ENCODE peak calls at places on chromosome 5, in eight cellular contexts. O is mammary epithelial cell, A is spleen, W is neural progenitor cell, V is Peyer's patch, H is tibial artery, P is Caco-2, F is esophagus squamous epithelium. B is an unnamed sample.

GRCh38 chr5:68891718-68892117 is 202.1 kb upstream of the SLC30A5 start:
- DNase-seq in O (no peak), A (no peak), W (no peak), V (no peak), H (no peak), P (no peak), F (no peak), B (no peak)

GRCh38 chr5:18792145-18792544 is 1157.9 kb downstream of the TAF11L14 start:
- DNase-seq in O (peak; percentile 99), A (no peak), W (no peak), V (no peak), H (no peak), P (no peak), F (no peak), B (peak; percentile 99)

GRCh38 chr5:133698259-133698554 is 85.9 kb upstream of the FSTL4 start:
- DNase-seq in O (no peak), A (peak; percentile 46), W (no peak), V (no peak), H (peak; percentile 28), P (no peak), F (no peak), B (no peak)

GRCh38 chr5:16066810-16067209 is 112.8 kb downstream of the MARCHF11 start:
- DNase-seq in O (no peak), A (no peak), W (no peak), V (no peak), H (no peak), P (no peak), F (no peak), B (no peak)

GRCh38 chr5:162607879-162608278 is 540.3 kb downstream of the GABRG2 start:
- DNase-seq in O (no peak), A (no peak), W (no peak), V (no peak), H (no peak), P (no peak), F (no peak), B (no peak)

GRCh38 chr5:112681481-112681908 is 56.2 kb upstream of the APC start:
- DNase-seq in O (no peak), A (no peak), W (no peak), V (no peak), H (no peak), P (no peak), F (no peak), B (no peak)

GRCh38 chr5:65041296-65042158 is 272.8 kb downstream of the CWC27 start:
- DNase-seq in O (no peak), A (no peak), W (no peak), V (no peak), H (no peak), P (no peak), F (no peak), B (no peak)

GRCh38 chr5:151222769-151223446 is 984 bp downstream of the CCDC69 start:
- DNase-seq in O (no peak), A (peak; percentile 92), W (no peak), V (peak; percentile 88), H (peak; percentile 80), P (no peak), F (no peak), B (peak; percentile 13)

GRCh38 chr5:32314658-32315057 is 1.9 kb upstream of the MTMR12 start:
- DNase-seq in O (no peak), A (no peak), W (no peak), V (no peak), H (no peak), P (no peak), F (no peak), B (no peak)

GRCh38 chr5:18799482-18800128 is 1165.3 kb downstream of the TAF11L14 start:
- DNase-seq in O (no peak), A (no peak), W (no peak), V (no peak), H (no peak), P (no peak), F (no peak), B (no peak)

GRCh38 chr5:116402235-116402634 is 172.4 kb downstream of the SEMA6A start:
- DNase-seq in O (no peak), A (no peak), W (no peak), V (no peak), H (no peak), P (no peak), F (no peak), B (no peak)

GRCh38 chr5:29697786-29698414 is 1495.6 kb upstream of the CDH6 start:
- DNase-seq in O (no peak), A (no peak), W (peak; percentile 58), V (no peak), H (no peak), P (peak; percentile 33), F (no peak), B (peak; percentile 2)

GRCh38 chr5:171142617-171143016 is 166.4 kb upstream of the TLX3 start:
- DNase-seq in O (no peak), A (no peak), W (no peak), V (no peak), H (no peak), P (no peak), F (no peak), B (no peak)

GRCh38 chr5:4198461-4198860 is 602.8 kb downstream of the IRX1 start:
- DNase-seq in O (no peak), A (no peak), W (no peak), V (no peak), H (no peak), P (no peak), F (no peak), B (no peak)

GRCh38 chr5:172740483-172741205 is 30.4 kb downstream of the DUSP1 start:
- DNase-seq in O (peak; percentile 92), A (no peak), W (no peak), V (no peak), H (peak; percentile 96), P (no peak), F (no peak), B (peak; percentile 90)

GRCh38 chr5:137834498-137834897 is 33.2 kb upstream of the MYOT start:
- DNase-seq in O (no peak), A (no peak), W (no peak), V (no peak), H (no peak), P (no peak), F (no peak), B (no peak)

GRCh38 chr5:129003232-129003631 is 37.9 kb downstream of the SLC27A6 start:
- DNase-seq in O (peak; percentile 1), A (no peak), W (peak; percentile 23), V (no peak), H (no peak), P (peak; percentile 18), F (no peak), B (peak; percentile 58)

GRCh38 chr5:179270581-179271300 is 74.5 kb downstream of the ADAMTS2 start:
- DNase-seq in O (no peak), A (peak; percentile 68), W (no peak), V (peak; percentile 33), H (peak; percentile 79), P (no peak), F (no peak), B (no peak)

DNA sequence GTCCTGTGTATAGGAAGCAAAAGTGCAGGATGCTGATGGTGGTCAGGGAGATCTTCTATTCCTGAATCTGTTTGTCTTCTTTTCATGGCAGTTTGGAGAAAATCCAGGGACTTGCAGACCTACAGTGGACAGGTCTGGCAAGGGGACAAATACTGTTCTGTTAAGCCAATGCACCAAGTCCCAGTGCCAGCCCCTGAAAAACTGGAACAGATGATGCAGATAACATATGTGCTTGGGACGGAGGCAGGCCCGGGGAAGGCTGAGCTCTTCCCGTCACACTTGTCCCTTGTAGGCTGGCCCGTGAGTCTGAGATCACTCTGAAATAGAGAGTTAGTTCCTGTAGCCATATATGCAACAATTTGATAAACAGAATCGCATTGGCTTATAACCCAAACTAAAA is 265.7 kb downstream of the MTRR start:
- DNase-seq in O (no peak), A (no peak), W (no peak), V (no peak), H (no peak), P (no peak), F (no peak), B (no peak)
- TF ChIP-seq CTCF in O (no peak), A (no peak), W (no peak), V (no peak), H (no peak), P (no peak), F (no peak), B (no peak)

DNA sequence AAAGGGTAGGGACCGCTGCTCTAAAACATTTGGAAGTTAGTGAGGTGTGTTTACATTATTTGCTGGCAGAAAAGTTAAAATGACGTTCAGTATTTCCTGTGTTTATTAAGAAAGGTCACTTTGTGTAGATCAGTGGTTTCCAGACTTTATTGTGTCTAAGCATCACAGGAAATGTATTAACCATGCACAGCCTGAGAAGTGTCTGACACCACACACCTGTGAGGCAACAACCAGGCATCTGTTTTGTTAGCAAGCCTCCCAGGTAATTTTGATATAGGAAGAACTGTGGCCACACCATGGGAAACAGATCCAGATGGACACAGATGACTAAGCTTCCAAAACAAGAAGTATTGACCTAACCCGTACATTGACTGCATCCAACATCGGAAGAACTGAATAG is 12.0 kb downstream of the TTC1 start:
- DNase-seq in O (peak; percentile 4), A (no peak), W (no peak), V (no peak), H (no peak), P (no peak), F (no peak), B (no peak)
- H3K27me3 ChIP-seq in O (no peaks in the 10 kb centered on the region), A (no peaks in the 10 kb centered on the region), W (no peaks in the 10 kb centered on the region), V (no peaks in the 10 kb centered on the region), H (no peaks in the 10 kb centered on the region), P (no peaks in the 10 kb centered on the region), F (no peaks in the 10 kb centered on the region), B (no peaks in the 10 kb centered on the region)

GRCh38 chr5:143118222-143118621 is 285.3 kb downstream of the NR3C1 start:
- DNase-seq in O (no peak), A (peak; percentile 78), W (no peak), V (no peak), H (no peak), P (no peak), F (no peak), B (peak; percentile 4)
- TF ChIP-seq CTCF in O (no peak), A (no peak), W (no peak), V (no peak), H (no peak), P (no peak), F (no peak), B (no peak)

GRCh38 chr5:180648658-180649296 is 623 bp downstream of the FLT4 start:
- DNase-seq in O (no peak), A (no peak), W (peak; percentile 85), V (peak; percentile 40), H (no peak), P (no peak), F (no peak), B (no peak)

GRCh38 chr5:180647465-180647864 is 1.9 kb downstream of the FLT4 start:
- DNase-seq in O (no peak), A (no peak), W (no peak), V (peak; percentile 29), H (peak; percentile 29), P (no peak), F (no peak), B (no peak)

GRCh38 chr5:180646963-180647305 is 2.5 kb downstream of the FLT4 start:
- DNase-seq in O (no peak), A (no peak), W (no peak), V (peak; percentile 19), H (peak; percentile 56), P (no peak), F (no peak), B (no peak)

GRCh38 chr5:180647941-180648500 is 1.4 kb downstream of the FLT4 start:
- DNase-seq in O (no peak), A (no peak), W (no peak), V (peak; percentile 27), H (no peak), P (no peak), F (no peak), B (no peak)

GRCh38 chr5:180649297-180650039 is at the start of gene FLT4:
- DNase-seq in O (no peak), A (no peak), W (peak; percentile 43), V (peak; percentile 27), H (peak; percentile 12), P (no peak), F (no peak), B (no peak)
- H3K27me3 ChIP-seq in O (peaks cover 31% of the 10 kb centered on the region), A (peaks cover 10% of the 10 kb centered on the region), W (peaks cover 85% of the 10 kb centered on the region), V (peaks cover 16% of the 10 kb centered on the region), H (peaks cover 69% of the 10 kb centered on the region), P (no peaks in the 10 kb centered on the region), F (peaks cover 4% of the 10 kb centered on the region), B (peaks cover 7% of the 10 kb centered on the region)

B was measured in bronchial epithelial cell.